ENCODE peak calls at places on chromosomes 12 and 14, in seven cellular contexts. J is heart left ventricle; M is testis; T is NCI-H1694 treated with DMSO at 0.1 percent for 48 hours; Y is stimulated activated CD4-positive, alpha-beta T cell treated with anti-CD3 and anti-CD28 coated beads, Interleukin-12 subunit alpha, Interleukin-12 subunit beta, amount 100 ng/mL, for 4 hours; I is heart right ventricle; E is GM10248. K is an unnamed sample.

GRCh38 chr12:102504280-102504679 is 23.9 kb upstream of the IGF1 start:
- DNase-seq in J (peak), M (no peak), T (no peak), Y (no peak), I (no peak), E (no peak), K (no peak)

GRCh38 chr12:90099288-90099687 is 390.6 kb upstream of the ATP2B1 start:
- DNase-seq in J (no peak), M (no peak), T (no peak), Y (no peak), I (no peak), E (no peak), K (no peak)

GRCh38 chr14:54760866-54761265 is 141.8 kb downstream of the GCH1 start:
- DNase-seq in J (no peak), M (no peak), T (no peak), Y (no peak), I (no peak), E (no peak), K (no peak)

GRCh38 chr12:52971701-52972329 is 22.9 kb downstream of the KRT18 start:
- DNase-seq in J (no peak), M (no peak), T (no peak), Y (no peak), I (no peak), E (no peak), K (no peak)

GRCh38 chr12:104809706-104810385 is 148.2 kb downstream of the SLC41A2 start:
- DNase-seq in J (no peak), M (no peak), T (no peak), Y (no peak), I (no peak), E (no peak), K (no peak)

GRCh38 chr12:9869307-9870161 is at the start of gene CLEC2B:
- DNase-seq in J (no peak), M (no peak), T (no peak), Y (no peak), I (peak), E (peak), K (peak)

GRCh38 chr14:99946652-99947489 is 118.4 kb upstream of the EVL start:
- DNase-seq in J (no peak), M (peak), T (peak), Y (peak), I (no peak), E (peak), K (peak)

GRCh38 chr12:132018193-132018916 is 68.6 kb downstream of the EP400 start:
- DNase-seq in J (no peak), M (no peak), T (no peak), Y (no peak), I (no peak), E (no peak), K (no peak)

GRCh38 chr12:99302874-99303273 is 344.7 kb upstream of the GARIN6 start:
- DNase-seq in J (no peak), M (no peak), T (no peak), Y (no peak), I (no peak), E (no peak), K (no peak)

GRCh38 chr12:52741378-52742195 is 35.6 kb downstream of the KRT76 start:
- DNase-seq in J (no peak), M (peak), T (no peak), Y (peak), I (peak), E (peak), K (peak)

GRCh38 chr12:95653761-95654546 is 102.7 kb upstream of the USP44 start:
- DNase-seq in J (peak), M (no peak), T (no peak), Y (no peak), I (peak), E (no peak), K (no peak)

GRCh38 chr14:33700052-33700451 is 250.8 kb downstream of the EGLN3 start:
- DNase-seq in J (no peak), M (no peak), T (no peak), Y (no peak), I (no peak), E (no peak), K (no peak)

GRCh38 chr12:121465921-121466799 is 66.2 kb downstream of the RNF34 start:
- DNase-seq in J (no peak), M (no peak), T (peak), Y (peak), I (no peak), E (peak), K (peak)

GRCh38 chr12:56160160-56160763 is 2.1 kb downstream of the MYL6 start:
- DNase-seq in J (no peak), M (no peak), T (no peak), Y (peak), I (no peak), E (no peak), K (peak)

GRCh38 chr12:107302649-107303386 is 209.5 kb upstream of the CRY1 start:
- DNase-seq in J (no peak), M (no peak), T (no peak), Y (no peak), I (no peak), E (no peak), K (no peak)

GRCh38 chr12:116060765-116061164 is 216.7 kb downstream of the MED13L start:
- DNase-seq in J (no peak), M (no peak), T (no peak), Y (no peak), I (no peak), E (peak), K (peak)

GRCh38 chr12:20024194-20024593 is 344.1 kb upstream of the PDE3A start:
- DNase-seq in J (no peak), M (no peak), T (no peak), Y (no peak), I (no peak), E (no peak), K (no peak)

GRCh38 chr12:62164036-62164435 is 96.2 kb upstream of the USP15 start:
- DNase-seq in J (no peak), M (no peak), T (no peak), Y (no peak), I (no peak), E (no peak), K (no peak)

K was measured in immature natural killer cell.